ENCODE peak calls at places on chromosomes 6 and 20, in six cellular contexts. E is neural crest cell; X is activated naive CD8-positive, alpha-beta T cell treated with anti-CD3 and anti-CD28 coated beads, Interleukin-2, amount 50 U/mL, for 24 hours; K is DMS153; V is tibial artery; S is stimulated activated naive B cell treated with anti-CD40 and anti-IgM and Interleukin-4, amounts not matched to agents 10 μg/mL and 1 μg/mL and 100 μg/mL, for 72 hours. F is an unnamed sample.

GRCh38 chr6:84103029-84103428 is 69.5 kb downstream of the MRAP2 start:
- DNase-seq in E (no peak), X (no peak), K (no peak), V (no peak), S (no peak), F (no peak)

GRCh38 chr6:127971945-127972391 is 71.1 kb upstream of the THEMIS start:
- DNase-seq in E (no peak), X (no peak), K (no peak), V (no peak), S (no peak), F (no peak)

GRCh38 chr6:122651604-122652003 is 41.4 kb downstream of the PKIB start:
- DNase-seq in E (no peak), X (no peak), K (no peak), V (no peak), S (no peak), F (no peak)

GRCh38 chr6:47964994-47965393 is 146.0 kb downstream of the PTCHD4 start:
- DNase-seq in E (no peak), X (no peak), K (no peak), V (no peak), S (no peak), F (no peak)

GRCh38 chr6:142943746-142944125 is 1.2 kb downstream of the HIVEP2 start:
- DNase-seq in E (no peak), X (peak; percentile 50), K (no peak), V (peak; percentile 21), S (no peak), F (peak; percentile 61)

GRCh38 chr6:10837009-10837691 is 1.2 kb downstream of the MAK start:
- DNase-seq in E (peak; percentile 22), X (peak; percentile 12), K (no peak), V (peak; percentile 29), S (no peak), F (peak; percentile 8)

GRCh38 chr20:36862857-36863668 is 12.9 kb upstream of the TLDC2 start:
- DNase-seq in E (peak; percentile 30), X (no peak), K (no peak), V (no peak), S (no peak), F (peak; percentile 65)

GRCh38 chr6:159973951-159974350 is 5.1 kb downstream of the IGF2R start:
- DNase-seq in E (no peak), X (no peak), K (peak; percentile 58), V (no peak), S (no peak), F (no peak)

GRCh38 chr6:132198040-132198439 is 203.2 kb downstream of the MOXD1 start:
- DNase-seq in E (no peak), X (no peak), K (no peak), V (no peak), S (no peak), F (no peak)

GRCh38 chr20:51513545-51513944 is 29.0 kb downstream of the NFATC2 start:
- DNase-seq in E (no peak), X (no peak), K (no peak), V (no peak), S (no peak), F (no peak)

GRCh38 chr20:21018576-21018975 is 87.6 kb downstream of the LINC00237 start:
- DNase-seq in E (no peak), X (no peak), K (no peak), V (no peak), S (no peak), F (no peak)

GRCh38 chr6:36351152-36351571 is 14.5 kb upstream of the BNIP5 start:
- DNase-seq in E (no peak), X (no peak), K (no peak), V (peak; percentile 18), S (no peak), F (no peak)

GRCh38 chr20:58706975-58707681 is 14.5 kb downstream of the NPEPL1 start:
- DNase-seq in E (no peak), X (no peak), K (no peak), V (no peak), S (no peak), F (no peak)

GRCh38 chr20:7379621-7380220 is 560.5 kb downstream of the HAO1 start:
- DNase-seq in E (no peak), X (no peak), K (no peak), V (no peak), S (no peak), F (no peak)

GRCh38 chr6:27374824-27375612 is 13.5 kb upstream of the ZNF391 start:
- DNase-seq in E (peak; percentile 36), X (peak; percentile 70), K (peak; percentile 71), V (peak; percentile 62), S (peak; percentile 74), F (peak; percentile 35)

GRCh38 chr20:19482726-19483125 is 270.3 kb downstream of the SLC24A3 start:
- DNase-seq in E (no peak), X (no peak), K (no peak), V (no peak), S (no peak), F (no peak)

GRCh38 chr20:33659341-33660034 is 2.6 kb upstream of the C20orf144 start:
- DNase-seq in E (no peak), X (no peak), K (no peak), V (no peak), S (no peak), F (no peak)